ENCODE peak calls at places on chromosomes 6 and 20, in six cellular contexts. One of them, this sample, is unnamed.

GRCh38 chr20:59395729-59396128 is 95.3 kb downstream of the EDN3 start:
- DNase-seq in A549: no peak
- DNase-seq in GM12878: no peak
- DNase-seq in HepG2: no peak
- DNase-seq in K562: no peak
- DNase-seq in endothelial cell of umbilical vein: no peak
- DNase-seq in this sample: no peak

GRCh38 chr6:107348224-107348623 is 111.1 kb downstream of the PDSS2 start:
- DNase-seq in K562: no peak
- DNase-seq in GM12878: no peak
- DNase-seq in endothelial cell of umbilical vein: no peak
- DNase-seq in HepG2: no peak
- DNase-seq in A549: no peak
- DNase-seq in this sample: no peak

GRCh38 chr6:27893836-27894807 is 18.1 kb downstream of the OR2B2 start:
- DNase-seq in A549: peak
- DNase-seq in HepG2: peak
- DNase-seq in GM12878: peak
- DNase-seq in endothelial cell of umbilical vein: peak
- DNase-seq in K562: peak
- DNase-seq in this sample: peak

GRCh38 chr6:122604676-122605075 is 5.5 kb upstream of the PKIB start:
- DNase-seq in GM12878: no peak
- DNase-seq in HepG2: no peak
- DNase-seq in endothelial cell of umbilical vein: no peak
- DNase-seq in A549: no peak
- DNase-seq in K562: no peak
- DNase-seq in this sample: no peak

GRCh38 chr6:3566812-3567211 is 110.0 kb upstream of the SLC22A23 start:
- DNase-seq in endothelial cell of umbilical vein: no peak
- DNase-seq in A549: no peak
- DNase-seq in GM12878: no peak
- DNase-seq in HepG2: no peak
- DNase-seq in K562: no peak
- DNase-seq in this sample: peak

GRCh38 chr20:15498926-15499325 is 1074.3 kb downstream of the KIF16B start:
- DNase-seq in HepG2: peak
- DNase-seq in K562: no peak
- DNase-seq in GM12878: no peak
- DNase-seq in A549: no peak
- DNase-seq in endothelial cell of umbilical vein: no peak
- DNase-seq in this sample: no peak

GRCh38 chr6:118565317-118565960 is 17.3 kb downstream of the PLN start:
- DNase-seq in A549: peak
- DNase-seq in K562: peak
- DNase-seq in HepG2: peak
- DNase-seq in GM12878: peak
- DNase-seq in endothelial cell of umbilical vein: no peak
- DNase-seq in this sample: peak

GRCh38 chr6:18062733-18063132 is 59.7 kb downstream of the NHLRC1 start:
- DNase-seq in GM12878: no peak
- DNase-seq in K562: no peak
- DNase-seq in endothelial cell of umbilical vein: no peak
- DNase-seq in A549: no peak
- DNase-seq in HepG2: no peak
- DNase-seq in this sample: no peak

GRCh38 chr20:33909331-33909921 is 84.3 kb upstream of the RALY start:
- DNase-seq in HepG2: peak
- DNase-seq in A549: peak
- DNase-seq in K562: no peak
- DNase-seq in endothelial cell of umbilical vein: peak
- DNase-seq in GM12878: no peak
- DNase-seq in this sample: peak

GRCh38 chr6:2141644-2142290 is 103.6 kb downstream of the GMDS start:
- DNase-seq in A549: no peak
- DNase-seq in HepG2: no peak
- DNase-seq in endothelial cell of umbilical vein: no peak
- DNase-seq in K562: peak
- DNase-seq in GM12878: no peak
- DNase-seq in this sample: no peak

GRCh38 chr6:2135401-2135800 is 110.0 kb downstream of the GMDS start:
- DNase-seq in K562: no peak
- DNase-seq in endothelial cell of umbilical vein: no peak
- DNase-seq in GM12878: no peak
- DNase-seq in A549: no peak
- DNase-seq in HepG2: no peak
- DNase-seq in this sample: no peak

GRCh38 chr6:2140438-2141128 is 104.8 kb downstream of the GMDS start:
- DNase-seq in GM12878: no peak
- DNase-seq in endothelial cell of umbilical vein: no peak
- DNase-seq in K562: no peak
- DNase-seq in A549: no peak
- DNase-seq in HepG2: peak
- DNase-seq in this sample: no peak
- TF ChIP-seq MYC in GM12878: no peak
- TF ChIP-seq MYC in endothelial cell of umbilical vein: no peak
- TF ChIP-seq MYC in K562: no peak
- TF ChIP-seq MYC in A549: no peak
- TF ChIP-seq MYC in HepG2: no peak
- TF ChIP-seq MYC in this sample: no peak

GRCh38 chr6:126252154-126252553 is 87.8 kb upstream of the CENPW start:
- DNase-seq in GM12878: no peak
- DNase-seq in K562: no peak
- DNase-seq in endothelial cell of umbilical vein: no peak
- DNase-seq in A549: no peak
- DNase-seq in HepG2: no peak
- DNase-seq in this sample: peak
- TF ChIP-seq CTCF in GM12878: no peak
- TF ChIP-seq CTCF in K562: no peak
- TF ChIP-seq CTCF in endothelial cell of umbilical vein: no peak
- TF ChIP-seq CTCF in A549: no peak
- TF ChIP-seq CTCF in HepG2: peak
- TF ChIP-seq CTCF in this sample: peak

GRCh38 chr6:33156561-33156960 is 35.7 kb downstream of the COL11A2 start:
- DNase-seq in endothelial cell of umbilical vein: no peak
- DNase-seq in HepG2: no peak
- DNase-seq in GM12878: no peak
- DNase-seq in A549: no peak
- DNase-seq in K562: no peak
- DNase-seq in this sample: no peak
- TF ChIP-seq MAX in endothelial cell of umbilical vein: no peak
- TF ChIP-seq MAX in HepG2: no peak
- TF ChIP-seq MAX in GM12878: no peak
- TF ChIP-seq MAX in A549: no peak
- TF ChIP-seq MAX in K562: no peak
- TF ChIP-seq MAX in this sample: no peak

DNA sequence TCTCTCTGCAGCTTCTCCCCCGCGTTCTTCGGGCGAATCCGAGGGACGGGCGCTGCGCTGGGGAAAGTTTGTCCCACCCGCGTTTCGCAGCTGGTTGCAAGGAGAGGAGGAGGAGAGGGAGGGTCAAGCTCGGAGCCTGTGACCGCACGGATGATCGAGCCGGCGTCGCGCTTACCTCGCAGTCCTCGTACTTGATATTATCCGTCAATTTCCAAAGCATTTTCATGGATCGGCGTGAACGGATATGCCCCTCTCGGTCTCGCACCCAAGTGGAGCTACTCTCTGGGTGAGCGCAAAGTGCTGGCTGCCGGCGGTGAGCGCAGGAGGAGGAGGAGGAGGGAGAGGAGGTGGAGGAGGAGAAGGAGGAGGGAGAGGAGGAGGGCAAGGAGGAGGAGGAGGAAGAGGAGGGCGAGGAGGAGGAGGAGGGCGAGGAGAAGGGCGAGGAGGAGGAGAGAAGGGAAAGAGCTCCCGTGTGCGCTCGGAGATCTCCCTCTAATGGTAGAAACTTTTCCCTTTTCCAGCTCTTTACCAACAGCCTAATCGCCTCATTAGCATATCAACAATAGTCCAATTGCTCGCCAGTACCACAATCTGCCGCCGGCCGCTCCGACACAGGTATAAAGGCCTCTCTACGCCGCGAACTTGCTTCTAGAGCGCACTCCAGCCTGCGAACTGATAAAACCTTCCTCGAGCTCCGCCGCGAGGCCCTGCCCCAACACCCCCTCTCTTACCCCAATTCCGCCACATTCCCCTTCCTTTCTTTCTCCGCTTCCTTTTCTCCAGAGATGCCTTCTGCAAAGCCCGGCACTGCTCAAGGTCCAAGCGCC is at the start of gene TFAP2A:
- DNase-seq in GM12878: no peak
- DNase-seq in K562: no peak
- DNase-seq in A549: peak
- DNase-seq in endothelial cell of umbilical vein: no peak
- DNase-seq in HepG2: no peak
- DNase-seq in this sample: no peak
- TF ChIP-seq MYC in GM12878: no peak
- TF ChIP-seq MYC in K562: no peak
- TF ChIP-seq MYC in A549: no peak
- TF ChIP-seq MYC in endothelial cell of umbilical vein: no peak
- TF ChIP-seq MYC in HepG2: no peak
- TF ChIP-seq MYC in this sample: no peak